ENCODE peak calls at places on chromosomes 6 and 20, in nine cellular contexts. C, G, Y, F, T, M, I, W and A are unnamed samples.

GRCh38 chr6:34341481-34341971 is 50.9 kb downstream of the NUDT3 start:
- DNase-seq in C (peak; percentile 26), G (no peak), Y (no peak), F (no peak), T (no peak), M (no peak), I (no peak), W (no peak), A (no peak)

GRCh38 chr6:165227644-165228329 is 81.6 kb downstream of the C6orf118 start:
- DNase-seq in C (no peak), G (no peak), Y (peak; percentile 20), F (no peak), T (no peak), M (no peak), I (no peak), W (no peak), A (no peak)

GRCh38 chr6:151257984-151258445 is 18.2 kb downstream of the AKAP12 start:
- DNase-seq in C (no peak), G (peak; percentile 31), Y (no peak), F (no peak), T (no peak), M (no peak), I (no peak), W (no peak), A (no peak)

GRCh38 chr6:15077006-15077405 is 168.9 kb upstream of the JARID2 start:
- DNase-seq in C (no peak), G (no peak), Y (no peak), F (no peak), T (no peak), M (no peak), I (no peak), W (no peak), A (no peak)

GRCh38 chr6:43089467-43089866 is 13.4 kb downstream of the PTK7 start:
- DNase-seq in C (no peak), G (no peak), Y (no peak), F (no peak), T (no peak), M (no peak), I (no peak), W (no peak), A (no peak)

GRCh38 chr6:134173936-134174789 is 121.7 kb upstream of the SLC2A12 start:
- DNase-seq in C (peak; percentile 69), G (peak; percentile 87), Y (peak; percentile 89), F (peak; percentile 87), T (peak; percentile 82), M (peak; percentile 76), I (peak; percentile 80), W (peak; percentile 81), A (peak; percentile 84)

GRCh38 chr6:138222901-138223546 is 4.7 kb upstream of the PBOV1 start:
- DNase-seq in C (no peak), G (no peak), Y (no peak), F (no peak), T (no peak), M (no peak), I (no peak), W (no peak), A (no peak)

GRCh38 chr6:31898200-31899011 is 908 bp upstream of the EHMT2 start:
- DNase-seq in C (no peak), G (peak; percentile 60), Y (peak; percentile 69), F (peak; percentile 23), T (peak; percentile 52), M (peak; percentile 54), I (no peak), W (no peak), A (no peak)

GRCh38 chr6:10411131-10411914 is 3.6 kb downstream of the TFAP2A start:
- DNase-seq in C (no peak), G (no peak), Y (no peak), F (no peak), T (no peak), M (peak; percentile 55), I (no peak), W (no peak), A (no peak)

GRCh38 chr6:10411915-10412164 is 3.0 kb downstream of the TFAP2A start:
- DNase-seq in C (no peak), G (no peak), Y (no peak), F (no peak), T (no peak), M (no peak), I (peak; percentile 55), W (no peak), A (no peak)

GRCh38 chr6:10410214-10410873 is 4.5 kb downstream of the TFAP2A start:
- DNase-seq in C (no peak), G (no peak), Y (no peak), F (no peak), T (no peak), M (no peak), I (no peak), W (no peak), A (no peak)

GRCh38 chr6:10409160-10409765 is 5.6 kb downstream of the TFAP2A start:
- DNase-seq in C (no peak), G (no peak), Y (no peak), F (no peak), T (no peak), M (no peak), I (no peak), W (no peak), A (no peak)

GRCh38 chr6:10409766-10410209 is 5.1 kb downstream of the TFAP2A start:
- DNase-seq in C (no peak), G (no peak), Y (no peak), F (no peak), T (no peak), M (no peak), I (no peak), W (no peak), A (no peak)
- H3K4me1 ChIP-seq in C (no peaks in the 10 kb centered on the region), G (peaks cover 5% of the 10 kb centered on the region), Y (peaks cover 8% of the 10 kb centered on the region), F (peaks cover 10% of the 10 kb centered on the region), T (peaks cover 22% of the 10 kb centered on the region), M (peaks cover 6% of the 10 kb centered on the region), I (peaks cover 29% of the 10 kb centered on the region), W (peaks cover 6% of the 10 kb centered on the region), A (peaks cover 29% of the 10 kb centered on the region)

GRCh38 chr6:106511274-106512047 is 117.8 kb downstream of the RTN4IP1 start:
- DNase-seq in C (peak; percentile 56), G (peak; percentile 44), Y (peak; percentile 41), F (peak; percentile 26), T (no peak), M (peak; percentile 58), I (peak; percentile 61), W (peak; percentile 22), A (no peak)
- H3K27ac ChIP-seq in C (peak overlapping the region; percentile 93), G (no peak overlapping the region), Y (no peak overlapping the region), F (no peak overlapping the region), T (peak overlapping the region; percentile 87), M (no peak overlapping the region), I (peak overlapping the region; percentile 96), W (no peak overlapping the region), A (peak overlapping the region; percentile 90)

DNA sequence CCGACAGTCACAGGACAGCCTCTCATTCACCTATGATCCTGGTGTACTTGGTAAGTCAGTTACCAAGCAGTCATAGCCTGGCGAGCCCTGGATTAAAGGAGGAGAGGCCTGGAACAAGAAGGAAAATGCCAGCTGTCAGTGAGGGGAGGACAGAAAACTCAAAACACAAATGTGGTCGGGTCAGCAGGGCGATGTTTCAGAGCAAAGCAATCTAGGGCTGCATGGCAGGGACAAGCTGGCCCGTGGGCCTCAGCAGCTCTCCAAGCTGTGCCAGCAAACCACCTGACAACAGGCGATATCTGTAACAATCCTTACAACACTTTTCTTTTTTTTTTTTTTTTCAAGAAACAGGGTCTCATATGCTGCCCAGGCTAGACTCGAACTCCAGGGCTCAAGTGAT is 40.3 kb downstream of the MGME1 start:
- DNase-seq in C (no peak), G (no peak), Y (no peak), F (no peak), T (no peak), M (no peak), I (no peak), W (no peak), A (no peak)
- H3K4me1 ChIP-seq in C (no peaks in the 10 kb centered on the region), G (peaks cover 18% of the 10 kb centered on the region), Y (peaks cover 35% of the 10 kb centered on the region), F (peaks cover 9% of the 10 kb centered on the region), T (no peaks in the 10 kb centered on the region), M (no peaks in the 10 kb centered on the region), I (peaks cover 10% of the 10 kb centered on the region), W (no peaks in the 10 kb centered on the region), A (no peaks in the 10 kb centered on the region)

GRCh38 chr20:47857994-47858557 is 72.8 kb upstream of the SULF2 start:
- DNase-seq in C (peak; percentile 62), G (no peak), Y (peak; percentile 51), F (no peak), T (no peak), M (no peak), I (no peak), W (peak; percentile 61), A (no peak)
- H3K27ac ChIP-seq in C (peak overlapping the region; percentile 68), G (no peak overlapping the region), Y (peak overlapping the region; percentile 35), F (no peak overlapping the region), T (no peak overlapping the region), M (no peak overlapping the region), I (no peak overlapping the region), W (no peak overlapping the region), A (no peak overlapping the region)